ENCODE peak calls at places on chromosomes 5 and 9, in six cellular contexts. K is lower lobe of right lung, M is astrocyte, T is A549, L is epithelial cell of esophagus, Z is choroid plexus epithelial cell. W is an unnamed sample.

GRCh38 chr5:125712397-125712796 is 710.8 kb upstream of the GRAMD2B start:
- DNase-seq in M (no peak), L (no peak), T (no peak), K (no peak), Z (no peak), W (no peak)

GRCh38 chr5:68027519-68027918 is 188.0 kb upstream of the PIK3R1 start:
- DNase-seq in K (no peak), M (peak), Z (peak), T (no peak), L (no peak), W (peak)

GRCh38 chr9:105206821-105207699 is 37.4 kb upstream of the SLC44A1 start:
- DNase-seq in T (no peak), M (no peak), Z (peak), K (no peak), L (peak), W (no peak)

GRCh38 chr5:180130876-180131740 is 59.5 kb upstream of the RNF130 start:
- DNase-seq in Z (peak), M (no peak), T (no peak), L (no peak), K (no peak), W (no peak)

GRCh38 chr5:81848368-81848767 is 97.5 kb upstream of the SSBP2 start:
- DNase-seq in Z (peak), M (no peak), K (no peak), L (no peak), T (no peak), W (no peak)

GRCh38 chr9:129052592-129052991 is 16.2 kb downstream of the MIGA2 start:
- DNase-seq in K (peak), Z (peak), L (peak), T (peak), M (no peak), W (no peak)

GRCh38 chr5:5950658-5951057 is 427.7 kb downstream of the MED10 start:
- DNase-seq in T (no peak), M (no peak), K (no peak), L (no peak), Z (no peak), W (no peak)

GRCh38 chr9:120306088-120306487 is 273.9 kb downstream of the CDK5RAP2 start:
- DNase-seq in M (no peak), Z (no peak), L (no peak), K (no peak), T (no peak), W (no peak)

GRCh38 chr5:157471709-157472108 is 11.7 kb downstream of the NIPAL4 start:
- DNase-seq in K (no peak), M (no peak), T (peak), Z (peak), L (peak), W (no peak)

GRCh38 chr5:6730407-6730806 is 17.2 kb downstream of the TENT4A start:
- DNase-seq in K (no peak), M (no peak), Z (no peak), T (no peak), L (no peak), W (no peak)

GRCh38 chr5:121292664-121293063 is 559.0 kb upstream of the FTMT start:
- DNase-seq in T (no peak), L (no peak), K (no peak), Z (no peak), M (no peak), W (no peak)

GRCh38 chr5:143613329-143613728 is 198.6 kb upstream of the HMHB1 start:
- DNase-seq in M (no peak), Z (no peak), L (no peak), K (no peak), T (no peak), W (no peak)

GRCh38 chr5:115542651-115543364 is 1.8 kb downstream of the FEM1C start:
- DNase-seq in K (no peak), M (no peak), L (peak), T (no peak), Z (no peak), W (no peak)

GRCh38 chr9:137682431-137682991 is 63.7 kb downstream of the EHMT1 start:
- DNase-seq in K (no peak), M (no peak), L (no peak), T (no peak), Z (no peak), W (no peak)

GRCh38 chr5:170184007-170184687 is 48.6 kb upstream of the C5orf58 start:
- DNase-seq in K (peak), T (peak), L (peak), M (peak), Z (peak), W (no peak)

GRCh38 chr5:33890147-33890546 is 1.6 kb downstream of the ADAMTS12 start:
- DNase-seq in L (no peak), Z (peak), T (no peak), K (no peak), M (peak), W (no peak)

GRCh38 chr5:145912019-145912418 is 24.4 kb upstream of the SH3RF2 start:
- DNase-seq in T (no peak), L (no peak), M (no peak), Z (no peak), K (no peak), W (no peak)

GRCh38 chr5:75049581-75050274 is 2.6 kb downstream of the GCNT4 start:
- DNase-seq in T (peak), Z (peak), L (peak), M (peak), K (peak), W (no peak)

GRCh38 chr9:17906841-17907779 is 328.2 kb downstream of the SH3GL2 start:
- DNase-seq in K (no peak), T (no peak), Z (no peak), M (no peak), L (no peak), W (no peak)

GRCh38 chr9:128554155-128554862 is 1.9 kb downstream of the SPTAN1 start:
- DNase-seq in L (peak), M (peak), Z (peak), T (peak), K (peak), W (no peak)

GRCh38 chr5:72172832-72173231 is 65.6 kb downstream of the MAP1B start:
- DNase-seq in K (no peak), M (no peak), T (no peak), L (no peak), Z (no peak), W (no peak)

GRCh38 chr9:100324594-100325200 is 28.0 kb downstream of the TEX10 start:
- DNase-seq in T (peak), L (peak), Z (peak), M (peak), K (no peak), W (no peak)

GRCh38 chr5:151886741-151887261 is 37.9 kb downstream of the GLRA1 start:
- DNase-seq in Z (no peak), T (no peak), M (no peak), K (no peak), L (no peak), W (no peak)

GRCh38 chr5:32814620-32815019 is 103.5 kb downstream of the NPR3 start:
- DNase-seq in T (peak), K (no peak), M (peak), Z (peak), L (peak), W (peak)

GRCh38 chr9:131603711-131604439 is 58.6 kb downstream of the PRRT1B start:
- DNase-seq in L (no peak), M (no peak), Z (no peak), K (no peak), T (no peak), W (no peak)

GRCh38 chr5:108003178-108003577 is 332.4 kb upstream of the EFNA5 start:
- DNase-seq in Z (peak), T (no peak), K (no peak), L (peak), M (peak), W (no peak)

GRCh38 chr9:130451509-130452388 is 7.0 kb downstream of the ASS1 start:
- DNase-seq in T (peak), Z (peak), M (peak), L (peak), K (peak), W (peak)
- TF ChIP-seq CTCF in T (peak), Z (peak), M (peak), L (peak), K (peak), W (peak)

GRCh38 chr5:176647030-176647869 is at the start of gene TSPAN17:
- DNase-seq in L (peak), T (peak), M (peak), K (peak), Z (peak), W (peak)
- TF ChIP-seq CTCF in L (no peak), T (peak), M (no peak), K (peak), Z (peak), W (peak)

DNA sequence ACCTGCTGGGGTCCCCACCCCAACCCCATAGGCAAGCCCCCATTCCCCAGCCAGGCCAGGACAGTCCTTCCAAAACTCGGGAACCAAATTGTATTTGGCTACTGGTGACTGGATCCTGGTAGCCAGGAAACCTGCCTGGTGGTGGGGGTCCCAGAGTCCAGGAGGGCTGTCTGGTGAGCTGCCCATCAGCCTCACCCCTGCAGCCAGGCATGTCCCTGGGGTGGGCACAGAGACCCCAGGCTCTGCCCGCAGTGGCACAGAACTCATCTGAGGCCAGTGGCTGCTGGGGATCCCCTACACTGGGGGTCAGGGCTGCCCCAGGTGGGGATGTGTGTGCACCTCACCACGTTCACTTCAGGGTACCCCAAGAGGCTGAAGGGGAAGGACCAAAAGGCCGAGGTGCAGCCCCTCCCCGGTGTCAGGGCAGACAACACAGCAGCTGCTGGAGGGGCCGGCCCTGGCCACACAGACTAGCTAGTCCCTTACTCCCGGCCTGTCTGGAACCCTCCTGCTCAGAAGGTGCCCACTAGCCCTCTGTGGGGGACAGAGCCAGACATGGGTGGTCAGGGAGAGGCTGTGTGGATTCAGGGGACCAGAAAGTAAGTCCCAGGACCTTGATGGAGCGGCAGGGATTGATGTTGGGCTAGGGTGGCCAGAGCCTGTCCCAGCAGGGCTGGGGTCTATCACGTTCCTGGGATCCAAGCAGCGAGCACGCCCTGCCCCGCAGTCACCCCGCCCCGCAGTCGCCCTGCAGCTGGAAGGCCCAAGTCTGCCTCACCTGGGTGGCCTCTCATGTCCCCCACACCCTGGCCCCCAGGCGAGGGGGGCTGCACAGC is 91.5 kb downstream of the KCNT1 start:
- DNase-seq in M (no peak), L (no peak), K (no peak), T (no peak), Z (no peak), W (no peak)
- TF ChIP-seq CTCF in M (no peak), L (no peak), K (no peak), T (no peak), Z (no peak), W (no peak)

GRCh38 chr5:155938051-155938450 is 388.9 kb upstream of the SGCD start:
- DNase-seq in M (no peak), T (no peak), L (no peak), K (no peak), Z (no peak), W (no peak)

GRCh38 chr5:155941340-155941739 is 385.6 kb upstream of the SGCD start:
- DNase-seq in Z (no peak), K (no peak), M (no peak), T (no peak), L (no peak), W (no peak)

GRCh38 chr5:155947394-155948062 is 379.4 kb upstream of the SGCD start:
- DNase-seq in Z (no peak), K (no peak), M (no peak), T (peak), L (no peak), W (no peak)

DNA sequence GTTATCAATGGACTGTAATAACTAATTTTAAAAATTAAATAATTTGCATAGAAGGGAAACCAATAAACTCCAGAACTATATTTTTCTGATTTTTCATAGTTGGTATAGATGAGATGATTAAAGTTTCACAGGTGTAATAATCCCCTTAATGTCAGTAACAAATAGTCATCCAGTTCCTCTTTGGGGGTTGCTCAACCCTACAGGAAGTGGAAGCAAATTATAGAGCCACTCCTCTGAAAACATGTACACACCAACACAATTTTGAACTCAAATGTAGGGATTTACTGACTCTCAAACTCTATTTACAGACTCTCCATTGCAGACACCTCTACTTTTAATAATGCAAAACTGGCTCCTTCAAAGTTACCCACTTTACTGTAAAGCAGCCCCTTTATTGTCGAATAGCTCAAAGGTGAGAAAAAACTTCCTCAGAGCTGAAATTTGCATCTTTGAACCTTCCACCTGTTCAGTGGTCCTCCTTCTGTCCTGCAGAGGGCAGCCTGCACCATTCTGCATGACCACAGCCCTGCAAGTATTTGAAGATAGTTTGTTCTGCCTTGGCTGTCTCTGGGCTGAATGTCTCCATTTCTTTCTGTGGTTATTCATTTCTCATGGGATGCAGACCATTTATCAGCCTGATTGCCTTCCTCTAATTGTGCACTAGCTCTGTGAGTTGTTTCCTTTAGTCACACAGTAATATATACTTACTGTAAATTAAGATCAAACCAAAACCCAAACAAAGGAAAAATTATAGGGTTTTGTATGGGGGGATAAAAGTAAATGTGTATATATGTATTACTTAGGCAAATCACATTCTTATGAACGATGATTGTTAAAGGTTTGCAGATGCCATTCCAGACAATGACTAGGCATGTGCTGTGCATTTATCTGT is 383.2 kb upstream of the SGCD start:
- DNase-seq in Z (peak), T (peak), M (peak), K (no peak), L (peak), W (no peak)
- TF ChIP-seq CTCF in Z (peak), T (peak), M (peak), K (peak), L (peak), W (peak)

DNA sequence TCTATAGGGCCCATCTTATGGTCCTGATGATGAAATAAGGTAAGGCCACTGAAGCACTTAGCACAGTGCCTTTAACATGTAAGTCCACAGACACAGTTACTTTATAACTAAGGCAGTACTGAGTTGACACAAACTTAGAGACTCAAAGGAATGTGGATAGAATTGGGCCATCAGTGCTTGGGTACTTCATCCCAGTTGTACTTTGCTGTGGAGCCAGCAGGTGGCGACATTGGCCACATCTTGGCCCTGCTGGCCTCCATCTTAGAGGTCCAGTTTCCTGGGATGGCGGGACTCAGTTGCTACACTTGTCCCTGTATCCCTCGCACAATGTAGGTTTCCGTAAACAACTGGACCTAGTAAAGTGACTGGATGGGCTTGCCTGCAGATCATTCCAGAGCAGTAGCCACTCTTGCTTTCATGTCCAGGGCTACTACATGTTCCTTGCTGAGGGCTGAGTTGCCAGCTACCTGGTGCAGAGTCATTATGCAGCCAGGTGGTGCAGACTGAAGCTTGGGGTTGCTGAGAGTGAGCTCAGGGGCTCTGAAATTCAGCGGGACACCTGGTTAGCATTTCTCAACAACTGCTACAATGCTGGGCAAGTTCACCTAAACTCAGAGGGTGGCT is 10.6 kb downstream of the MTAP start:
- DNase-seq in T (peak), K (peak), L (peak), M (peak), Z (peak), W (no peak)
- TF ChIP-seq CTCF in T (peak), K (peak), L (peak), M (peak), Z (peak), W (peak)

DNA sequence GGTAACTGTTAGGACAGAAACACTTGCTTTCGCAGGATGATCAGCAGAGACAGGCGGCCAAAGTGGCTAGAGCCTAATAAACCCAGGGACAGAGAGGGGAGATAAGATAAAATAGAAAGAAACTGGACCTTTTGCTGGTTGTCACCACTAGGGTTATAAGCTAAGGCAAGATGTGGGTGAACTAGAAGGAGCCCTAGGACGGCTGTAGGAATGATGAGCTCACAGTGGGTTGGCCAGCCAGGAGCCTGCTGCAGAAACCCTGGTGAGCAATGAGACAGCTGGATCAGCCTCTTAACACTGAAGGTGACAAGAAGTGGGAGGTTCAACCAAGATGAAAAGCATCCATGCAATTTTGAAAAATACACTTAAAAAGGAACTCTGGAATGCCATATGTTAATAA is 13.5 kb downstream of the CTNND2 start:
- DNase-seq in T (no peak), M (no peak), L (no peak), Z (no peak), K (no peak), W (no peak)
- TF ChIP-seq CTCF in T (no peak), M (no peak), L (no peak), Z (no peak), K (no peak), W (no peak)